ENCODE peak calls at places on chromosomes 1 and 21, in six cellular contexts. One of them, this sample, is unnamed.
A peak's percentile ranks its signal among the peaks of the same experiment; 100 is the strongest.

GRCh38 chr21:15221799-15222386 is 157.1 kb upstream of the NRIP1 start:
- DNase-seq in right cardiac atrium: peak; percentile 51
- DNase-seq in activated CD8-positive, alpha-beta memory T cell treated with anti-CD3 and anti-CD28 coated beads for 1 hour: no peak
- DNase-seq in choroid plexus epithelial cell: peak; percentile 68
- DNase-seq in activated T-helper 1 cell treated with anti-CD3 and anti-CD28 coated beads, Interleukin-12 subunit alpha, Interleukin-12 subunit beta, Interleukin-2, Interleukin-4 antibody, amounts not matched to agents 30 ng/mL and 10 ng/mL and 1 ng/mL, durations not matched to agents 14 hours and 24 hours and 36 hours: no peak
- DNase-seq in NCI-H1417: peak; percentile 78
- DNase-seq in this sample: no peak

GRCh38 chr1:84299536-84300260 is 1.8 kb upstream of the SAMD13 start:
- DNase-seq in choroid plexus epithelial cell: peak; percentile 18
- DNase-seq in NCI-H1417: no peak
- DNase-seq in activated CD8-positive, alpha-beta memory T cell treated with anti-CD3 and anti-CD28 coated beads for 1 hour: no peak
- DNase-seq in activated T-helper 1 cell treated with anti-CD3 and anti-CD28 coated beads, Interleukin-12 subunit alpha, Interleukin-12 subunit beta, Interleukin-2, Interleukin-4 antibody, amounts not matched to agents 30 ng/mL and 10 ng/mL and 1 ng/mL, durations not matched to agents 14 hours and 24 hours and 36 hours: no peak
- DNase-seq in right cardiac atrium: no peak
- DNase-seq in this sample: no peak

GRCh38 chr1:1759456-1760344 is 18.6 kb downstream of the NADK start:
- DNase-seq in right cardiac atrium: no peak
- DNase-seq in choroid plexus epithelial cell: no peak
- DNase-seq in activated T-helper 1 cell treated with anti-CD3 and anti-CD28 coated beads, Interleukin-12 subunit alpha, Interleukin-12 subunit beta, Interleukin-2, Interleukin-4 antibody, amounts not matched to agents 30 ng/mL and 10 ng/mL and 1 ng/mL, durations not matched to agents 14 hours and 24 hours and 36 hours: no peak
- DNase-seq in NCI-H1417: peak; percentile 29
- DNase-seq in activated CD8-positive, alpha-beta memory T cell treated with anti-CD3 and anti-CD28 coated beads for 1 hour: no peak
- DNase-seq in this sample: no peak

GRCh38 chr1:228340686-228341449 is 65.8 kb downstream of the TRIM11 start:
- DNase-seq in activated T-helper 1 cell treated with anti-CD3 and anti-CD28 coated beads, Interleukin-12 subunit alpha, Interleukin-12 subunit beta, Interleukin-2, Interleukin-4 antibody, amounts not matched to agents 30 ng/mL and 10 ng/mL and 1 ng/mL, durations not matched to agents 14 hours and 24 hours and 36 hours: no peak
- DNase-seq in right cardiac atrium: no peak
- DNase-seq in choroid plexus epithelial cell: no peak
- DNase-seq in NCI-H1417: no peak
- DNase-seq in activated CD8-positive, alpha-beta memory T cell treated with anti-CD3 and anti-CD28 coated beads for 1 hour: no peak
- DNase-seq in this sample: no peak

GRCh38 chr1:94739521-94740061 is 80.6 kb upstream of the SLC44A3 start:
- DNase-seq in activated CD8-positive, alpha-beta memory T cell treated with anti-CD3 and anti-CD28 coated beads for 1 hour: no peak
- DNase-seq in choroid plexus epithelial cell: peak; percentile 86
- DNase-seq in right cardiac atrium: peak; percentile 63
- DNase-seq in activated T-helper 1 cell treated with anti-CD3 and anti-CD28 coated beads, Interleukin-12 subunit alpha, Interleukin-12 subunit beta, Interleukin-2, Interleukin-4 antibody, amounts not matched to agents 30 ng/mL and 10 ng/mL and 1 ng/mL, durations not matched to agents 14 hours and 24 hours and 36 hours: no peak
- DNase-seq in NCI-H1417: no peak
- DNase-seq in this sample: no peak

GRCh38 chr1:93501829-93502369 is 54.0 kb downstream of the FNBP1L start:
- DNase-seq in NCI-H1417: no peak
- DNase-seq in choroid plexus epithelial cell: no peak
- DNase-seq in right cardiac atrium: no peak
- DNase-seq in activated CD8-positive, alpha-beta memory T cell treated with anti-CD3 and anti-CD28 coated beads for 1 hour: no peak
- DNase-seq in activated T-helper 1 cell treated with anti-CD3 and anti-CD28 coated beads, Interleukin-12 subunit alpha, Interleukin-12 subunit beta, Interleukin-2, Interleukin-4 antibody, amounts not matched to agents 30 ng/mL and 10 ng/mL and 1 ng/mL, durations not matched to agents 14 hours and 24 hours and 36 hours: no peak
- DNase-seq in this sample: no peak

GRCh38 chr21:27448960-27449359 is 482.1 kb upstream of the ADAMTS5 start:
- DNase-seq in activated T-helper 1 cell treated with anti-CD3 and anti-CD28 coated beads, Interleukin-12 subunit alpha, Interleukin-12 subunit beta, Interleukin-2, Interleukin-4 antibody, amounts not matched to agents 30 ng/mL and 10 ng/mL and 1 ng/mL, durations not matched to agents 14 hours and 24 hours and 36 hours: no peak
- DNase-seq in choroid plexus epithelial cell: no peak
- DNase-seq in right cardiac atrium: no peak
- DNase-seq in NCI-H1417: peak; percentile 89
- DNase-seq in activated CD8-positive, alpha-beta memory T cell treated with anti-CD3 and anti-CD28 coated beads for 1 hour: no peak
- DNase-seq in this sample: no peak

GRCh38 chr1:50783286-50783685 is 176.8 kb downstream of the FAF1 start:
- DNase-seq in choroid plexus epithelial cell: peak; percentile 7
- DNase-seq in right cardiac atrium: no peak
- DNase-seq in NCI-H1417: no peak
- DNase-seq in activated CD8-positive, alpha-beta memory T cell treated with anti-CD3 and anti-CD28 coated beads for 1 hour: no peak
- DNase-seq in activated T-helper 1 cell treated with anti-CD3 and anti-CD28 coated beads, Interleukin-12 subunit alpha, Interleukin-12 subunit beta, Interleukin-2, Interleukin-4 antibody, amounts not matched to agents 30 ng/mL and 10 ng/mL and 1 ng/mL, durations not matched to agents 14 hours and 24 hours and 36 hours: no peak
- DNase-seq in this sample: no peak

GRCh38 chr1:46691997-46692790 is 20.5 kb downstream of the TEX38 start:
- DNase-seq in activated CD8-positive, alpha-beta memory T cell treated with anti-CD3 and anti-CD28 coated beads for 1 hour: no peak
- DNase-seq in right cardiac atrium: peak; percentile 30
- DNase-seq in activated T-helper 1 cell treated with anti-CD3 and anti-CD28 coated beads, Interleukin-12 subunit alpha, Interleukin-12 subunit beta, Interleukin-2, Interleukin-4 antibody, amounts not matched to agents 30 ng/mL and 10 ng/mL and 1 ng/mL, durations not matched to agents 14 hours and 24 hours and 36 hours: no peak
- DNase-seq in NCI-H1417: no peak
- DNase-seq in choroid plexus epithelial cell: no peak
- DNase-seq in this sample: no peak